ENCODE peak calls at places on chromosomes 2 and 18, in nine cellular contexts. L, J, B, S, I, Q, H, N and T are unnamed samples.

GRCh38 chr18:2961828-2962227 is 51.1 kb downstream of the LPIN2 start:
- DNase-seq in L (no peak), J (no peak), B (peak; percentile 64), S (no peak), I (peak; percentile 23), Q (no peak), H (no peak), N (no peak), T (no peak)

GRCh38 chr18:73980289-73980979 is 167.2 kb downstream of the FBXO15 start:
- DNase-seq in L (peak; percentile 62), J (no peak), B (peak; percentile 13), S (no peak), I (peak; percentile 56), Q (no peak), H (peak; percentile 66), N (no peak), T (peak; percentile 32)

GRCh38 chr2:234905547-234906260 is 46.1 kb upstream of the SH3BP4 start:
- DNase-seq in L (no peak), J (no peak), B (peak; percentile 63), S (no peak), I (no peak), Q (no peak), H (no peak), N (no peak), T (no peak)

GRCh38 chr2:48600204-48600813 is 17.3 kb upstream of the GTF2A1L start:
- DNase-seq in L (peak; percentile 21), J (no peak), B (peak; percentile 73), S (peak; percentile 15), I (peak; percentile 62), Q (no peak), H (peak; percentile 67), N (peak; percentile 16), T (peak; percentile 35)

GRCh38 chr2:75100011-75100680 is 99.2 kb downstream of the TACR1 start:
- DNase-seq in L (no peak), J (no peak), B (peak; percentile 62), S (peak; percentile 60), I (no peak), Q (no peak), H (no peak), N (peak; percentile 13), T (no peak)

GRCh38 chr2:70029814-70030409 is 57.4 kb upstream of the PCBP1 start:
- DNase-seq in L (no peak), J (no peak), B (peak; percentile 86), S (no peak), I (peak; percentile 57), Q (no peak), H (peak; percentile 80), N (no peak), T (peak; percentile 33)

GRCh38 chr2:181540421-181540820 is 83.2 kb downstream of the ITGA4 start:
- DNase-seq in L (no peak), J (no peak), B (no peak), S (no peak), I (no peak), Q (no peak), H (no peak), N (no peak), T (no peak)

GRCh38 chr18:4444306-4444705 is 10.8 kb downstream of the DLGAP1 start:
- DNase-seq in L (no peak), J (no peak), B (no peak), S (no peak), I (no peak), Q (no peak), H (no peak), N (no peak), T (no peak)

GRCh38 chr2:227412877-227413276 is 25.1 kb upstream of the SCYGR1 start:
- DNase-seq in L (no peak), J (no peak), B (no peak), S (no peak), I (no peak), Q (no peak), H (no peak), N (no peak), T (no peak)

GRCh38 chr2:8627019-8627691 is 54.7 kb upstream of the ID2 start:
- DNase-seq in L (no peak), J (no peak), B (no peak), S (no peak), I (no peak), Q (no peak), H (no peak), N (no peak), T (no peak)

GRCh38 chr2:118835739-118836410 is 11.6 kb downstream of the EN1 start:
- DNase-seq in L (peak; percentile 31), J (no peak), B (no peak), S (no peak), I (no peak), Q (no peak), H (peak; percentile 59), N (no peak), T (peak; percentile 33)

GRCh38 chr2:203341741-203342310 is 13.6 kb downstream of the ABI2 start:
- DNase-seq in L (no peak), J (no peak), B (no peak), S (no peak), I (peak; percentile 14), Q (no peak), H (no peak), N (no peak), T (no peak)

GRCh38 chr2:9103663-9104277 is 100.3 kb upstream of the MBOAT2 start:
- DNase-seq in L (no peak), J (no peak), B (no peak), S (no peak), I (no peak), Q (no peak), H (peak; percentile 23), N (no peak), T (no peak)

GRCh38 chr18:70195852-70196434 is 9.5 kb downstream of the RTTN start:
- DNase-seq in L (no peak), J (no peak), B (peak; percentile 75), S (peak; percentile 33), I (peak; percentile 77), Q (no peak), H (peak; percentile 58), N (no peak), T (peak; percentile 8)

GRCh38 chr2:236568922-236569592 is 568 bp upstream of the ACKR3 start:
- DNase-seq in L (no peak), J (no peak), B (no peak), S (no peak), I (no peak), Q (no peak), H (no peak), N (no peak), T (no peak)

GRCh38 chr18:31489311-31489710 is 8.7 kb upstream of the DSG2 start:
- DNase-seq in L (no peak), J (no peak), B (no peak), S (no peak), I (no peak), Q (no peak), H (no peak), N (no peak), T (no peak)

GRCh38 chr18:22489694-22490093 is 72.0 kb upstream of the CTAGE1 start:
- DNase-seq in L (no peak), J (no peak), B (peak; percentile 44), S (no peak), I (no peak), Q (no peak), H (no peak), N (no peak), T (no peak)

GRCh38 chr18:998976-999375 is 94.3 kb downstream of the ADCYAP1 start:
- DNase-seq in L (no peak), J (no peak), B (no peak), S (no peak), I (no peak), Q (no peak), H (peak; percentile 58), N (no peak), T (no peak)

GRCh38 chr18:7946724-7947377 is 379.7 kb downstream of the PTPRM start:
- DNase-seq in L (no peak), J (no peak), B (peak; percentile 91), S (peak; percentile 11), I (peak; percentile 66), Q (no peak), H (peak; percentile 25), N (no peak), T (no peak)

GRCh38 chr18:48886520-48887293 is 64.1 kb downstream of the SMAD7 start:
- DNase-seq in L (no peak), J (no peak), B (no peak), S (no peak), I (no peak), Q (no peak), H (no peak), N (no peak), T (no peak)

GRCh38 chr2:47501374-47502200 is 98.6 kb downstream of the MSH2 start:
- DNase-seq in L (no peak), J (no peak), B (peak; percentile 47), S (no peak), I (peak; percentile 63), Q (no peak), H (no peak), N (no peak), T (no peak)

GRCh38 chr2:74379851-74380789 is at the start of gene DCTN1:
- DNase-seq in L (peak; percentile 19), J (no peak), B (peak; percentile 69), S (peak; percentile 37), I (peak; percentile 58), Q (no peak), H (peak; percentile 71), N (no peak), T (peak; percentile 46)

GRCh38 chr2:211875488-211875887 is 663.1 kb downstream of the ERBB4 start:
- DNase-seq in L (no peak), J (no peak), B (no peak), S (no peak), I (no peak), Q (no peak), H (no peak), N (no peak), T (no peak)

GRCh38 chr2:172106128-172106961 is 3.6 kb upstream of the DLX2 start:
- DNase-seq in L (peak; percentile 62), J (no peak), B (peak; percentile 48), S (peak; percentile 46), I (peak; percentile 67), Q (no peak), H (peak; percentile 79), N (no peak), T (peak; percentile 38)

GRCh38 chr2:107817378-107817777 is 9.3 kb upstream of the RGPD4 start:
- DNase-seq in L (no peak), J (no peak), B (no peak), S (no peak), I (no peak), Q (no peak), H (no peak), N (no peak), T (no peak)

GRCh38 chr18:499351-500229 is 911 bp downstream of the COLEC12 start:
- DNase-seq in L (peak; percentile 8), J (no peak), B (peak; percentile 82), S (peak; percentile 77), I (no peak), Q (no peak), H (peak; percentile 47), N (no peak), T (no peak)

GRCh38 chr18:79402977-79403722 is 7.4 kb downstream of the NFATC1 start:
- DNase-seq in L (no peak), J (no peak), B (peak; percentile 36), S (no peak), I (peak; percentile 78), Q (no peak), H (no peak), N (no peak), T (no peak)

GRCh38 chr2:230564805-230565779 is 147.6 kb upstream of the CAB39 start:
- DNase-seq in L (no peak), J (no peak), B (peak; percentile 61), S (no peak), I (no peak), Q (no peak), H (no peak), N (peak; percentile 0), T (no peak)

GRCh38 chr2:42758751-42759150 is 5.2 kb downstream of the OXER1 start:
- DNase-seq in L (no peak), J (no peak), B (no peak), S (no peak), I (no peak), Q (no peak), H (no peak), N (no peak), T (no peak)

GRCh38 chr2:68045337-68045736 is 17.5 kb downstream of the C1D start:
- DNase-seq in L (no peak), J (no peak), B (no peak), S (no peak), I (no peak), Q (no peak), H (no peak), N (no peak), T (no peak)

GRCh38 chr2:33497177-33497787 is 20.8 kb downstream of the RASGRP3 start:
- DNase-seq in L (no peak), J (no peak), B (peak; percentile 31), S (no peak), I (peak; percentile 66), Q (no peak), H (no peak), N (no peak), T (no peak)